ENCODE peak calls at places on chromosomes 16 and 17, in six cellular contexts. X is IMR-90, P is H1, B is H9, I is mesendoderm, U is neuronal stem cell. O is an unnamed sample. For H3K4me1, the result is how much of the 10 kb centered on the place peaks cover.

GRCh38 chr17:68455756-68456528 is 1.4 kb downstream of the WIPI1 start:
- DNase-seq in X (peak), P (no peak), B (no peak), I (peak), U (no peak), O (peak)

GRCh38 chr16:49546059-49546458 is 172.5 kb downstream of the C16orf78 start:
- DNase-seq in X (no peak), P (no peak), B (no peak), I (no peak), U (no peak), O (no peak)

GRCh38 chr17:82528484-82529265 is 9.1 kb downstream of the FOXK2 start:
- DNase-seq in X (peak), P (no peak), B (peak), I (no peak), U (no peak), O (peak)

GRCh38 chr16:60230666-60231065 is 1496.5 kb upstream of the GOT2 start:
- DNase-seq in X (no peak), P (no peak), B (no peak), I (no peak), U (no peak), O (no peak)

GRCh38 chr17:30256756-30257506 is 21.4 kb upstream of the SLC6A4 start:
- DNase-seq in X (peak), P (no peak), B (no peak), I (no peak), U (no peak), O (peak)

GRCh38 chr17:60704170-60704569 is 26.5 kb downstream of the BCAS3 start:
- DNase-seq in X (no peak), P (no peak), B (no peak), I (no peak), U (no peak), O (no peak)

GRCh38 chr17:75707096-75707720 is 14.1 kb upstream of the ITGB4 start:
- DNase-seq in X (no peak), P (no peak), B (no peak), I (no peak), U (no peak), O (no peak)

GRCh38 chr17:8823279-8823678 is 24.1 kb upstream of the MFSD6L start:
- DNase-seq in X (no peak), P (no peak), B (no peak), I (no peak), U (no peak), O (no peak)

GRCh38 chr17:38898291-38898679 is 27.1 kb upstream of the LASP1NB start:
- DNase-seq in X (no peak), P (no peak), B (no peak), I (no peak), U (no peak), O (no peak)

GRCh38 chr17:5921919-5922318 is 148.3 kb upstream of the WSCD1 start:
- DNase-seq in X (no peak), P (no peak), B (no peak), I (peak), U (no peak), O (no peak)

GRCh38 chr17:12431188-12431587 is 234.5 kb upstream of the MYOCD start:
- DNase-seq in X (no peak), P (no peak), B (no peak), I (no peak), U (no peak), O (no peak)

GRCh38 chr17:38703742-38704644 is 1.1 kb upstream of the MLLT6 start:
- DNase-seq in X (no peak), P (peak), B (peak), I (peak), U (peak), O (peak)

GRCh38 chr16:2238396-2239230 is 2.4 kb downstream of the DNASE1L2 start:
- DNase-seq in X (no peak), P (no peak), B (peak), I (peak), U (no peak), O (no peak)

GRCh38 chr17:82200743-82201497 is 11.7 kb downstream of the CCDC57 start:
- DNase-seq in X (no peak), P (no peak), B (no peak), I (no peak), U (no peak), O (no peak)

GRCh38 chr16:86984975-86985655 is 332.1 kb downstream of the C16orf95 start:
- DNase-seq in X (no peak), P (no peak), B (peak), I (peak), U (no peak), O (no peak)

GRCh38 chr16:89417352-89417751 is 73.0 kb downstream of the ANKRD11 start:
- DNase-seq in X (no peak), P (no peak), B (no peak), I (no peak), U (no peak), O (no peak)

GRCh38 chr17:16091773-16092172 is 92.1 kb downstream of the TTC19 start:
- DNase-seq in X (no peak), P (no peak), B (no peak), I (peak), U (no peak), O (no peak)

GRCh38 chr17:82933006-82933310 is 93.1 kb upstream of the ZNF750 start:
- DNase-seq in X (no peak), P (no peak), B (no peak), I (no peak), U (no peak), O (no peak)

GRCh38 chr17:31310260-31310659 is 3.6 kb downstream of the EVI2B start:
- DNase-seq in X (no peak), P (no peak), B (no peak), I (no peak), U (no peak), O (no peak)

GRCh38 chr16:65740716-65741115 is 618.9 kb upstream of the CDH11 start:
- DNase-seq in X (peak), P (no peak), B (no peak), I (no peak), U (no peak), O (no peak)

GRCh38 chr17:76614912-76615617 is 28.5 kb downstream of the ST6GALNAC1 start:
- DNase-seq in X (no peak), P (no peak), B (no peak), I (no peak), U (no peak), O (no peak)

GRCh38 chr16:79128706-79129105 is 471.8 kb downstream of the MAF start:
- DNase-seq in X (no peak), P (no peak), B (no peak), I (no peak), U (no peak), O (no peak)

GRCh38 chr16:28977703-28978641 is 3.4 kb downstream of the SPNS1 start:
- DNase-seq in X (no peak), P (no peak), B (peak), I (peak), U (no peak), O (peak)

DNA sequence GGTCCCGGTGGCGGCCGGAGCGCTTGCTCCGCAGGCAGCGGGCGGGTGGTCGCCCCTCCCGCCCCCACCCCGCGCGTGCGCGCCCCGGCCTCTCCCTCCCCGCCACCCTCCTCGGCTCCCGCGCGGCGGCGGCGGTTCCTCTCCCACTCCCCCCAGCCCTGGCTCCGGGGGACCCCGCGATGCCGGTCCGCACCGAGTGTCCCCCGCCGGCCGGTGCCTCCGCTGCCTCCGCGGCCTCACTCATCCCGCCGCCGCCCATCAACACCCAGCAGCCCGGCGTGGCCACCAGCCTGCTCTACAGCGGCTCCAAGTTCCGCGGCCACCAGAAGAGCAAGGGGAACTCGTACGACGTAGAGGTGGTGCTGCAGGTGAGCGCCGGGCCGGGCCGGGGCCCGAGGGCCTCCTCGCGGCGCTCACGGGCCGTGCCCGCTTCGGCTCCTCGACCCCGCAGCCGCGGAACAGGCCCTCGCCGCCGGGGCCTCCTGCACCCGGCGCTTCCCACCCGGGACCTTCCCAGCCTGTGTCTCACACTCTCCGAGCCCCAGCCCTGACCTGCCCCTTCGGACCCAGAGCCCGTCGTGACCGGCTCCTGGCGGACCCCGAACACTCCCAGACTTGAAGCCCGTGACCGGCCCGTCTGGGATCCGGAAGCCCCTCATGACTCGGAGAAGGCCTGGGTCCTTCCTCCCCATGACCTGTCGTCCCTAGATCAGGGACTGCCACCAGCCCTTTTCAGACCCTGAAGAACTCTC is 503 bp downstream of the GID4 start:
- DNase-seq in X (no peak), P (no peak), B (peak), I (peak), U (peak), O (peak)
- H3K23ac ChIP-seq in X (peak), P (no peak), B (no peak), I (peak), U (peak), O (no peak)

GRCh38 chr16:57423152-57423551 is 18.6 kb downstream of the CCL17 start:
- DNase-seq in X (no peak), P (no peak), B (no peak), I (no peak), U (no peak), O (no peak)
- H4K8ac ChIP-seq in X (no peak), P (no peak), B (no peak), I (no peak), U (no peak), O (no peak)

GRCh38 chr17:78817123-78817522 is 23.5 kb downstream of the USP36 start:
- DNase-seq in X (no peak), P (no peak), B (no peak), I (no peak), U (no peak), O (no peak)
- H3K4me1 ChIP-seq in X (under half), P (under half), B (under half), I (under half), U (under half), O (under half)

GRCh38 chr17:42566873-42567573 is at the start of gene MLX:
- DNase-seq in X (peak), P (peak), B (peak), I (peak), U (peak), O (peak)
- H3K23ac ChIP-seq in X (peak), P (no peak), B (no peak), I (peak), U (peak), O (no peak)

GRCh38 chr17:51079049-51079448 is 41.6 kb downstream of the SPAG9 start:
- DNase-seq in X (peak), P (no peak), B (no peak), I (peak), U (no peak), O (no peak)
- H4K8ac ChIP-seq in X (peak), P (no peak), B (no peak), I (no peak), U (no peak), O (no peak)

DNA sequence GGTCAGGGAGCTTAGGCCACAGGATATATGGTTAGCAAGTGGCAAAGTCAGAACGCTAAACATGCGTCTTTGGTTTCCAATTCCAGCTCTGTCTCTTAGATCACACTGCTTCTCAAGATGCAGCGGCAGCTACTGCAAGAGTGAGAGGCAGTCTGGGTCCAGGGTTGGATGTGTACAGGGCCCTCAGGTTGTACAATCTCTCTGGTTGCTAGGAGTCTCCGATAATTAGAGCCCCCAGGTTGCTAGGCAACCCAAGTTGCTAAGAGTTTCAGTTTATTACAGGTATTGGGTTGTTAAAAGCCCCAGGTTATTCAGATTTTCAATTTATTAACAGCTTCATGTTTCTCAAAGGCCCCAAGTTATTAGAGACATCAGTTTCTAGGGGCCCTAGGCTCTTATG is 15.5 kb upstream of the SPACA3 start:
- DNase-seq in X (no peak), P (no peak), B (no peak), I (no peak), U (no peak), O (no peak)
- H3K4me1 ChIP-seq in X (under half), P (under half), B (under half), I (under half), U (under half), O (under half)